ENCODE peak calls at places on chromosome X, in five cellular contexts. N, O, L, X and Y are unnamed samples.

GRCh38 chrX:103343105-103343504 is 13.1 kb downstream of the TCEAL7 start:
- DNase-seq in N (peak; percentile 27), O (peak; percentile 18), L (no peak), X (no peak), Y (no peak)

GRCh38 chrX:136196691-136197155 is 49.4 kb downstream of the FHL1 start:
- DNase-seq in N (no peak), O (no peak), L (no peak), X (no peak), Y (peak; percentile 71)

GRCh38 chrX:21926527-21927278 is 13.8 kb upstream of the SMS start:
- DNase-seq in N (no peak), O (no peak), L (no peak), X (no peak), Y (peak; percentile 85)

GRCh38 chrX:18354369-18355329 is at the start of gene SCML2:
- DNase-seq in N (peak; percentile 2), O (peak; percentile 31), L (peak; percentile 49), X (no peak), Y (no peak)

GRCh38 chrX:155026727-155027508 is at the start of gene FUNDC2:
- DNase-seq in N (peak; percentile 88), O (peak; percentile 93), L (peak; percentile 85), X (peak; percentile 73), Y (peak; percentile 73)

GRCh38 chrX:134664202-134664601 is 5.9 kb upstream of the PLAC1 start:
- DNase-seq in N (no peak), O (no peak), L (no peak), X (no peak), Y (no peak)

GRCh38 chrX:70456256-70456655 is 11.6 kb downstream of the DLG3 start:
- DNase-seq in N (no peak), O (no peak), L (no peak), X (no peak), Y (no peak)

GRCh38 chrX:130539721-130540321 is 138.0 kb downstream of the RBMX2 start:
- DNase-seq in N (no peak), O (peak; percentile 17), L (peak; percentile 28), X (peak; percentile 3), Y (no peak)

GRCh38 chrX:109537324-109537665 is 651 bp downstream of the NXT2 start:
- DNase-seq in N (no peak), O (no peak), L (peak; percentile 2), X (no peak), Y (peak; percentile 24)

GRCh38 chrX:101485212-101486064 is at the start of gene ARMCX4:
- DNase-seq in N (peak; percentile 7), O (peak; percentile 45), L (peak; percentile 53), X (no peak), Y (no peak)

GRCh38 chrX:56797966-56798711 is 69.1 kb downstream of the NBDY start:
- DNase-seq in N (no peak), O (no peak), L (no peak), X (no peak), Y (no peak)

GRCh38 chrX:1138476-1138875 is 74.0 kb downstream of the CRLF2 start:
- DNase-seq in N (no peak), O (no peak), L (no peak), X (no peak), Y (no peak)

GRCh38 chrX:113644426-113644825 is 803.8 kb upstream of the AMOT start:
- DNase-seq in N (no peak), O (no peak), L (no peak), X (no peak), Y (no peak)

GRCh38 chrX:25968920-25969319 is 169.2 kb upstream of the MAGEB18 start:
- DNase-seq in N (no peak), O (no peak), L (peak; percentile 52), X (no peak), Y (no peak)

GRCh38 chrX:129654652-129655546 is at the start of gene APLN:
- DNase-seq in N (no peak), O (peak; percentile 12), L (peak; percentile 32), X (no peak), Y (no peak)

GRCh38 chrX:75071334-75071733 is 84.7 kb downstream of the ABCB7 start:
- DNase-seq in N (no peak), O (no peak), L (no peak), X (no peak), Y (no peak)

GRCh38 chrX:11393949-11394654 is 100.9 kb downstream of the AMELX start:
- DNase-seq in N (no peak), O (no peak), L (no peak), X (no peak), Y (no peak)

GRCh38 chrX:130378008-130378669 is 7.3 kb downstream of the GPR119 start:
- DNase-seq in N (no peak), O (no peak), L (no peak), X (no peak), Y (no peak)